ENCODE peak calls at places on chromosomes 1 and 21, in seven cellular contexts. One of them, this sample, is unnamed.
A peak's percentile ranks its signal among the peaks of the same experiment; 100 is the strongest.

GRCh38 chr1:230548357-230548756 is 93.9 kb upstream of the COG2 start:
- DNase-seq in AG20443: no peak
- DNase-seq in D721Med: no peak
- DNase-seq in AML-193: no peak
- DNase-seq in PC-9: no peak
- DNase-seq in hypothalamus: no peak
- DNase-seq in T-helper 1 cell: no peak
- DNase-seq in this sample: no peak

GRCh38 chr1:4063516-4063915 is 163.4 kb upstream of the C1orf174 start:
- DNase-seq in AML-193: no peak
- DNase-seq in PC-9: no peak
- DNase-seq in T-helper 1 cell: no peak
- DNase-seq in AG20443: no peak
- DNase-seq in hypothalamus: no peak
- DNase-seq in D721Med: no peak
- DNase-seq in this sample: no peak

GRCh38 chr1:65990161-65990560 is 197.5 kb downstream of the PDE4B start:
- DNase-seq in T-helper 1 cell: no peak
- DNase-seq in AML-193: no peak
- DNase-seq in PC-9: no peak
- DNase-seq in D721Med: no peak
- DNase-seq in AG20443: no peak
- DNase-seq in hypothalamus: no peak
- DNase-seq in this sample: no peak

GRCh38 chr1:183812111-183812510 is 7.2 kb downstream of the RGL1 start:
- DNase-seq in AML-193: no peak
- DNase-seq in PC-9: no peak
- DNase-seq in AG20443: peak; percentile 19
- DNase-seq in hypothalamus: no peak
- DNase-seq in T-helper 1 cell: no peak
- DNase-seq in D721Med: no peak
- DNase-seq in this sample: no peak

GRCh38 chr1:203402609-203403337 is 51.9 kb upstream of the FMOD start:
- DNase-seq in AG20443: peak; percentile 78
- DNase-seq in hypothalamus: no peak
- DNase-seq in PC-9: no peak
- DNase-seq in T-helper 1 cell: no peak
- DNase-seq in AML-193: peak; percentile 69
- DNase-seq in D721Med: no peak
- DNase-seq in this sample: peak; percentile 77

GRCh38 chr1:161168906-161169305 is 2.7 kb downstream of the PPOX start:
- DNase-seq in AML-193: no peak
- DNase-seq in AG20443: no peak
- DNase-seq in PC-9: no peak
- DNase-seq in hypothalamus: no peak
- DNase-seq in D721Med: no peak
- DNase-seq in T-helper 1 cell: no peak
- DNase-seq in this sample: no peak

GRCh38 chr1:7476861-7477534 is 294.1 kb upstream of the VAMP3 start:
- DNase-seq in PC-9: no peak
- DNase-seq in T-helper 1 cell: no peak
- DNase-seq in AML-193: no peak
- DNase-seq in D721Med: no peak
- DNase-seq in hypothalamus: no peak
- DNase-seq in AG20443: no peak
- DNase-seq in this sample: no peak

GRCh38 chr1:240765732-240766363 is 153.9 kb upstream of the GREM2 start:
- DNase-seq in T-helper 1 cell: no peak
- DNase-seq in AG20443: peak; percentile 27
- DNase-seq in D721Med: no peak
- DNase-seq in hypothalamus: no peak
- DNase-seq in PC-9: peak; percentile 75
- DNase-seq in AML-193: no peak
- DNase-seq in this sample: peak; percentile 71

GRCh38 chr1:36755313-36756230 is 272.9 kb upstream of the CSF3R start:
- DNase-seq in hypothalamus: no peak
- DNase-seq in D721Med: no peak
- DNase-seq in AML-193: no peak
- DNase-seq in PC-9: no peak
- DNase-seq in AG20443: no peak
- DNase-seq in T-helper 1 cell: no peak
- DNase-seq in this sample: no peak

GRCh38 chr1:163914785-163915413 is 593.1 kb downstream of the NUF2 start:
- DNase-seq in hypothalamus: no peak
- DNase-seq in D721Med: no peak
- DNase-seq in PC-9: no peak
- DNase-seq in T-helper 1 cell: no peak
- DNase-seq in AG20443: no peak
- DNase-seq in AML-193: no peak
- DNase-seq in this sample: no peak

GRCh38 chr1:236066828-236067386 is 2.0 kb upstream of the NID1 start:
- DNase-seq in hypothalamus: peak; percentile 3
- DNase-seq in AML-193: peak; percentile 8
- DNase-seq in D721Med: no peak
- DNase-seq in PC-9: no peak
- DNase-seq in T-helper 1 cell: peak; percentile 62
- DNase-seq in AG20443: no peak
- DNase-seq in this sample: peak; percentile 65

GRCh38 chr1:215192306-215192705 is 109.8 kb downstream of the KCNK2 start:
- DNase-seq in AG20443: peak; percentile 14
- DNase-seq in hypothalamus: no peak
- DNase-seq in D721Med: no peak
- DNase-seq in PC-9: no peak
- DNase-seq in AML-193: no peak
- DNase-seq in T-helper 1 cell: no peak
- DNase-seq in this sample: no peak

GRCh38 chr1:84307398-84307797 is 5.9 kb downstream of the SAMD13 start:
- DNase-seq in T-helper 1 cell: no peak
- DNase-seq in AML-193: no peak
- DNase-seq in D721Med: no peak
- DNase-seq in hypothalamus: no peak
- DNase-seq in PC-9: no peak
- DNase-seq in AG20443: no peak
- DNase-seq in this sample: no peak

GRCh38 chr1:234778215-234779159 is 168.5 kb upstream of the IRF2BP2 start:
- DNase-seq in T-helper 1 cell: no peak
- DNase-seq in PC-9: no peak
- DNase-seq in D721Med: no peak
- DNase-seq in hypothalamus: no peak
- DNase-seq in AML-193: peak; percentile 99
- DNase-seq in AG20443: peak; percentile 32
- DNase-seq in this sample: peak; percentile 21

GRCh38 chr1:182080040-182080439 is 18.5 kb upstream of the ZNF648 start:
- DNase-seq in T-helper 1 cell: no peak
- DNase-seq in D721Med: no peak
- DNase-seq in AML-193: no peak
- DNase-seq in hypothalamus: no peak
- DNase-seq in AG20443: no peak
- DNase-seq in PC-9: no peak
- DNase-seq in this sample: no peak

GRCh38 chr1:151570819-151571218 is 30.7 kb downstream of the TUFT1 start:
- DNase-seq in AML-193: no peak
- DNase-seq in PC-9: no peak
- DNase-seq in AG20443: no peak
- DNase-seq in T-helper 1 cell: no peak
- DNase-seq in hypothalamus: no peak
- DNase-seq in D721Med: no peak
- DNase-seq in this sample: no peak

GRCh38 chr1:157198619-157199420 is 60.6 kb upstream of the ETV3 start:
- DNase-seq in AML-193: no peak
- DNase-seq in D721Med: no peak
- DNase-seq in T-helper 1 cell: no peak
- DNase-seq in PC-9: no peak
- DNase-seq in AG20443: no peak
- DNase-seq in hypothalamus: no peak
- DNase-seq in this sample: no peak

GRCh38 chr21:41854426-41854995 is 24.6 kb downstream of the PRDM15 start:
- DNase-seq in PC-9: no peak
- DNase-seq in T-helper 1 cell: no peak
- DNase-seq in AG20443: no peak
- DNase-seq in hypothalamus: no peak
- DNase-seq in D721Med: no peak
- DNase-seq in AML-193: no peak
- DNase-seq in this sample: no peak

GRCh38 chr1:13699510-13699909 is 478 bp upstream of the PRDM2 start:
- DNase-seq in AG20443: peak; percentile 32
- DNase-seq in T-helper 1 cell: no peak
- DNase-seq in PC-9: no peak
- DNase-seq in hypothalamus: no peak
- DNase-seq in D721Med: no peak
- DNase-seq in AML-193: no peak
- DNase-seq in this sample: peak; percentile 5

GRCh38 chr1:182588460-182589396 is at the start of gene RNASEL:
- DNase-seq in D721Med: no peak
- DNase-seq in AG20443: peak; percentile 87
- DNase-seq in T-helper 1 cell: peak; percentile 79
- DNase-seq in hypothalamus: no peak
- DNase-seq in PC-9: peak; percentile 69
- DNase-seq in AML-193: peak; percentile 65
- DNase-seq in this sample: peak; percentile 69

GRCh38 chr1:3314561-3315271 is 139.7 kb upstream of the ARHGEF16 start:
- DNase-seq in AG20443: no peak
- DNase-seq in AML-193: no peak
- DNase-seq in T-helper 1 cell: no peak
- DNase-seq in PC-9: no peak
- DNase-seq in D721Med: no peak
- DNase-seq in hypothalamus: no peak
- DNase-seq in this sample: peak; percentile 58

GRCh38 chr1:77834771-77835334 is 53.6 kb upstream of the NEXN start:
- DNase-seq in D721Med: no peak
- DNase-seq in AG20443: peak; percentile 12
- DNase-seq in hypothalamus: no peak
- DNase-seq in T-helper 1 cell: no peak
- DNase-seq in PC-9: no peak
- DNase-seq in AML-193: no peak
- DNase-seq in this sample: peak; percentile 28

GRCh38 chr1:66266350-66266749 is 267.6 kb upstream of the SGIP1 start:
- DNase-seq in T-helper 1 cell: no peak
- DNase-seq in AG20443: no peak
- DNase-seq in D721Med: no peak
- DNase-seq in hypothalamus: no peak
- DNase-seq in AML-193: no peak
- DNase-seq in PC-9: peak; percentile 35
- DNase-seq in this sample: no peak

GRCh38 chr1:227947425-227947677 is 381 bp downstream of the WNT9A start:
- DNase-seq in AML-193: no peak
- DNase-seq in AG20443: peak; percentile 69
- DNase-seq in hypothalamus: no peak
- DNase-seq in T-helper 1 cell: no peak
- DNase-seq in PC-9: no peak
- DNase-seq in D721Med: peak; percentile 60
- DNase-seq in this sample: no peak

GRCh38 chr1:103274886-103275285 is 166.6 kb upstream of the COL11A1 start:
- DNase-seq in T-helper 1 cell: no peak
- DNase-seq in AML-193: no peak
- DNase-seq in AG20443: no peak
- DNase-seq in PC-9: no peak
- DNase-seq in D721Med: no peak
- DNase-seq in hypothalamus: no peak
- DNase-seq in this sample: no peak

GRCh38 chr21:46561448-46562095 is 43.3 kb downstream of the S100B start:
- DNase-seq in PC-9: no peak
- DNase-seq in T-helper 1 cell: no peak
- DNase-seq in AG20443: no peak
- DNase-seq in D721Med: peak; percentile 3
- DNase-seq in hypothalamus: no peak
- DNase-seq in AML-193: no peak
- DNase-seq in this sample: no peak

GRCh38 chr1:227315500-227316346 is 2.6 kb downstream of the CDC42BPA start:
- DNase-seq in D721Med: no peak
- DNase-seq in T-helper 1 cell: no peak
- DNase-seq in PC-9: no peak
- DNase-seq in hypothalamus: no peak
- DNase-seq in AML-193: no peak
- DNase-seq in AG20443: peak; percentile 47
- DNase-seq in this sample: peak; percentile 42

GRCh38 chr1:19814681-19815503 is at the start of gene RNF186:
- DNase-seq in hypothalamus: no peak
- DNase-seq in AG20443: no peak
- DNase-seq in AML-193: no peak
- DNase-seq in PC-9: no peak
- DNase-seq in D721Med: no peak
- DNase-seq in T-helper 1 cell: no peak
- DNase-seq in this sample: no peak

GRCh38 chr21:27429612-27430361 is 462.9 kb upstream of the ADAMTS5 start:
- DNase-seq in T-helper 1 cell: no peak
- DNase-seq in D721Med: no peak
- DNase-seq in PC-9: no peak
- DNase-seq in AG20443: peak; percentile 52
- DNase-seq in hypothalamus: no peak
- DNase-seq in AML-193: no peak
- DNase-seq in this sample: peak; percentile 16

GRCh38 chr1:55981015-55981635 is 598.2 kb downstream of the PLPP3 start:
- DNase-seq in AG20443: no peak
- DNase-seq in AML-193: no peak
- DNase-seq in PC-9: no peak
- DNase-seq in D721Med: no peak
- DNase-seq in hypothalamus: no peak
- DNase-seq in T-helper 1 cell: no peak
- DNase-seq in this sample: no peak

GRCh38 chr21:33894736-33895288 is 20.8 kb downstream of the ATP5PO start:
- DNase-seq in D721Med: peak; percentile 76
- DNase-seq in hypothalamus: peak; percentile 2
- DNase-seq in PC-9: peak; percentile 66
- DNase-seq in T-helper 1 cell: peak; percentile 44
- DNase-seq in AML-193: peak; percentile 49
- DNase-seq in AG20443: peak; percentile 90
- DNase-seq in this sample: peak; percentile 86

GRCh38 chr1:206566976-206567375 is 45.3 kb downstream of the EIF2D start:
- DNase-seq in AML-193: no peak
- DNase-seq in hypothalamus: no peak
- DNase-seq in AG20443: no peak
- DNase-seq in T-helper 1 cell: no peak
- DNase-seq in D721Med: no peak
- DNase-seq in PC-9: no peak
- DNase-seq in this sample: no peak

GRCh38 chr1:112575154-112575804 is 43.7 kb downstream of the ST7L start:
- DNase-seq in PC-9: peak; percentile 26
- DNase-seq in AG20443: peak; percentile 45
- DNase-seq in D721Med: no peak
- DNase-seq in hypothalamus: no peak
- DNase-seq in AML-193: no peak
- DNase-seq in T-helper 1 cell: no peak
- DNase-seq in this sample: peak; percentile 69

GRCh38 chr1:51924455-51924854 is 45.9 kb upstream of the NRDC start:
- DNase-seq in hypothalamus: no peak
- DNase-seq in AG20443: peak; percentile 78
- DNase-seq in PC-9: no peak
- DNase-seq in AML-193: no peak
- DNase-seq in T-helper 1 cell: peak; percentile 9
- DNase-seq in D721Med: no peak
- DNase-seq in this sample: peak; percentile 62

GRCh38 chr1:111736548-111737215 is 2.5 kb downstream of the INKA2 start:
- DNase-seq in hypothalamus: peak; percentile 30
- DNase-seq in PC-9: no peak
- DNase-seq in AML-193: no peak
- DNase-seq in T-helper 1 cell: no peak
- DNase-seq in D721Med: no peak
- DNase-seq in AG20443: no peak
- DNase-seq in this sample: no peak

GRCh38 chr1:234969630-234970370 is 158.8 kb downstream of the TOMM20 start:
- DNase-seq in PC-9: no peak
- DNase-seq in hypothalamus: peak; percentile 50
- DNase-seq in T-helper 1 cell: no peak
- DNase-seq in D721Med: no peak
- DNase-seq in AML-193: no peak
- DNase-seq in AG20443: peak; percentile 75
- DNase-seq in this sample: no peak

GRCh38 chr1:233132445-233132844 is 163.1 kb downstream of the PCNX2 start:
- DNase-seq in hypothalamus: no peak
- DNase-seq in AG20443: no peak
- DNase-seq in AML-193: no peak
- DNase-seq in PC-9: no peak
- DNase-seq in T-helper 1 cell: no peak
- DNase-seq in D721Med: no peak
- DNase-seq in this sample: no peak

GRCh38 chr1:202958544-202959275 is 598 bp upstream of the ADIPOR1 start:
- DNase-seq in AG20443: no peak
- DNase-seq in AML-193: no peak
- DNase-seq in D721Med: no peak
- DNase-seq in hypothalamus: no peak
- DNase-seq in PC-9: no peak
- DNase-seq in T-helper 1 cell: no peak
- DNase-seq in this sample: no peak

This sample was measured in hepatic stellate cell.